ENCODE peak calls at places on chromosomes 13 and 19, in five cellular contexts. J is transverse colon; Y is stimulated activated CD8-positive, alpha-beta memory T cell treated with anti-CD3 and anti-CD28 coated beads, Interleukin-7, amount 100 ng/mL, for 24 hours; O is mucosa of descending colon; N is activated T-helper 1 cell treated with anti-CD3 and anti-CD28 coated beads, Interleukin-12 subunit alpha, Interleukin-12 subunit beta, Interleukin-2, Interleukin-4 antibody, amounts not matched to agents 30 ng/mL and 10 ng/mL and 1 ng/mL, durations not matched to agents 14 hours and 24 hours and 36 hours. B is an unnamed sample.
A peak's percentile ranks its signal among the peaks of the same experiment; 100 is the strongest.

GRCh38 chr19:54158812-54159351 is 639 bp downstream of the LENG1 start:
- DNase-seq in N (no peak), O (peak; percentile 40), Y (no peak), J (no peak), B (no peak)

GRCh38 chr19:7788178-7788932 is 25.3 kb downstream of the CLEC4M start:
- DNase-seq in N (no peak), O (no peak), J (no peak), Y (no peak), B (no peak)

GRCh38 chr19:485122-485521 is 11.2 kb upstream of the MADCAM1 start:
- DNase-seq in Y (no peak), N (no peak), J (no peak), O (no peak), B (no peak)

GRCh38 chr19:16594131-16594586 is 21.9 kb upstream of the SLC35E1 start:
- DNase-seq in Y (no peak), O (no peak), N (peak; percentile 67), J (peak; percentile 49), B (no peak)

GRCh38 chr13:46622918-46623256 is 69.9 kb downstream of the LRCH1 start:
- DNase-seq in O (no peak), J (peak; percentile 41), N (no peak), Y (no peak), B (no peak)

GRCh38 chr13:34967851-34968562 is 25.9 kb downstream of the NBEA start:
- DNase-seq in O (no peak), Y (no peak), N (no peak), J (no peak), B (no peak)

GRCh38 chr19:11699931-11700794 is 38.6 kb downstream of the ZNF823 start:
- DNase-seq in O (no peak), Y (no peak), J (no peak), N (no peak), B (no peak)

GRCh38 chr19:11196406-11197287 is 698 bp downstream of the KANK2 start:
- DNase-seq in Y (no peak), N (no peak), O (peak; percentile 65), J (peak; percentile 36), B (no peak)

GRCh38 chr19:7907544-7907943 is 3.9 kb downstream of the MAP2K7 start:
- DNase-seq in Y (no peak), N (no peak), J (peak; percentile 5), O (no peak), B (no peak)

GRCh38 chr13:46908511-46908910 is 11.7 kb upstream of the HTR2A start:
- DNase-seq in J (no peak), N (no peak), O (no peak), Y (no peak), B (no peak)

GRCh38 chr19:6501740-6502648 is at the start of gene TUBB4A:
- DNase-seq in N (peak; percentile 31), O (no peak), J (peak; percentile 28), Y (no peak), B (no peak)

GRCh38 chr19:42280761-42281174 is 11.7 kb downstream of the CIC start:
- DNase-seq in J (peak; percentile 49), N (no peak), O (peak; percentile 60), Y (no peak), B (peak; percentile 50)

GRCh38 chr13:76000131-76000530 is 364.0 kb downstream of the LMO7 start:
- DNase-seq in O (no peak), J (no peak), N (no peak), Y (no peak), B (no peak)

GRCh38 chr19:48507911-48508439 is 3.7 kb downstream of the LMTK3 start:
- DNase-seq in Y (no peak), N (no peak), O (no peak), J (no peak), B (no peak)

GRCh38 chr13:78603240-78603947 is at the start of gene POU4F1:
- DNase-seq in Y (peak; percentile 25), O (peak; percentile 82), N (peak; percentile 67), J (peak; percentile 69), B (no peak)

GRCh38 chr13:29573190-29573589 is 22.3 kb downstream of the SLC7A1 start:
- DNase-seq in Y (no peak), O (peak; percentile 76), N (no peak), J (peak; percentile 78), B (no peak)

GRCh38 chr19:35347171-35347929 is at the start of gene FFAR1:
- DNase-seq in Y (no peak), N (peak; percentile 42), J (peak; percentile 40), O (no peak), B (peak; percentile 18)

GRCh38 chr13:41017153-41017552 is 2.0 kb downstream of the ELF1 start:
- DNase-seq in O (no peak), Y (no peak), J (peak; percentile 43), N (no peak), B (no peak)

GRCh38 chr13:98206946-98207345 is 29.9 kb upstream of the RNF113B start:
- DNase-seq in J (no peak), Y (no peak), O (no peak), N (no peak), B (no peak)

GRCh38 chr19:4108767-4109625 is 14.9 kb downstream of the MAP2K2 start:
- DNase-seq in O (peak; percentile 55), Y (no peak), J (peak; percentile 45), N (peak; percentile 22), B (no peak)

GRCh38 chr19:39246951-39247669 is 1.5 kb downstream of the IFNL4 start:
- DNase-seq in J (peak; percentile 16), N (no peak), Y (no peak), O (peak; percentile 29), B (no peak)

GRCh38 chr13:24995225-24995804 is 100.6 kb upstream of the PABPC3 start:
- DNase-seq in N (peak; percentile 42), Y (peak; percentile 15), O (no peak), J (peak; percentile 53), B (no peak)

GRCh38 chr19:41479757-41480191 is 36.8 kb downstream of the ERICH4 start:
- DNase-seq in Y (no peak), N (no peak), O (no peak), J (no peak), B (peak; percentile 30)

GRCh38 chr19:29547981-29548380 is 22.2 kb downstream of the VSTM2B start:
- DNase-seq in Y (no peak), O (no peak), J (no peak), N (no peak), B (no peak)

GRCh38 chr19:46407891-46408426 is 5.4 kb downstream of the CCDC8 start:
- DNase-seq in Y (no peak), J (no peak), N (no peak), O (no peak), B (no peak)

GRCh38 chr13:46679369-46680180 is 117.4 kb downstream of the ESD start:
- DNase-seq in Y (no peak), J (peak; percentile 42), N (peak; percentile 38), O (no peak), B (no peak)

GRCh38 chr13:75365724-75366173 is 116.2 kb downstream of the TBC1D4 start:
- DNase-seq in Y (no peak), O (no peak), J (no peak), N (peak; percentile 43), B (no peak)

GRCh38 chr13:96091164-96091931 is 1.4 kb downstream of the HS6ST3 start:
- DNase-seq in O (peak; percentile 24), N (no peak), Y (no peak), J (no peak), B (no peak)

GRCh38 chr13:45909724-45910123 is 58.2 kb upstream of the SIAH3 start:
- DNase-seq in O (no peak), N (no peak), J (no peak), Y (no peak), B (no peak)

GRCh38 chr19:1837625-1838105 is 10.6 kb downstream of the REXO1 start:
- DNase-seq in O (peak; percentile 87), N (peak; percentile 28), Y (peak; percentile 41), J (peak; percentile 72), B (no peak)

GRCh38 chr19:1856345-1856697 is 7.1 kb downstream of the KLF16 start:
- DNase-seq in N (no peak), J (no peak), Y (no peak), O (no peak), B (no peak)

GRCh38 chr13:20127263-20127562 is 33.6 kb downstream of the GJA3 start:
- DNase-seq in N (no peak), J (no peak), O (no peak), Y (no peak), B (no peak)

GRCh38 chr19:50501186-50501567 is 9.8 kb downstream of the JOSD2 start:
- DNase-seq in N (no peak), Y (no peak), O (peak; percentile 31), J (no peak), B (no peak)

GRCh38 chr19:48770734-48771472 is 15.6 kb downstream of the FGF21 start:
- DNase-seq in O (no peak), J (no peak), Y (no peak), N (no peak), B (no peak)